ENCODE peak calls at places on chromosomes 6 and 20, in seven cellular contexts. W is ELR; J is psoas muscle; Q is ureter; F is mucosa of descending colon; S is CD8-positive, alpha-beta memory T cell; T is NCI-H774. R is an unnamed sample.

GRCh38 chr6:11309947-11310665 is 77.6 kb upstream of the NEDD9 start:
- DNase-seq in W (no peak), J (no peak), Q (no peak), F (no peak), S (no peak), T (no peak), R (no peak)

GRCh38 chr6:24991748-24992467 is 56.1 kb upstream of the RIPOR2 start:
- DNase-seq in W (peak; percentile 58), J (peak; percentile 68), Q (peak; percentile 52), F (peak; percentile 38), S (peak; percentile 70), T (peak; percentile 49), R (peak; percentile 48)

GRCh38 chr6:41602864-41603608 is 35.2 kb upstream of the MDFI start:
- DNase-seq in W (peak; percentile 85), J (peak; percentile 84), Q (peak; percentile 85), F (peak; percentile 82), S (peak; percentile 63), T (peak; percentile 79), R (peak; percentile 88)

GRCh38 chr20:3276400-3277015 is 37.5 kb upstream of the SLC4A11 start:
- DNase-seq in W (peak; percentile 47), J (no peak), Q (no peak), F (no peak), S (no peak), T (peak; percentile 1), R (no peak)

GRCh38 chr20:48750941-48751620 is 76.7 kb downstream of the PREX1 start:
- DNase-seq in W (no peak), J (peak; percentile 63), Q (no peak), F (peak; percentile 58), S (peak; percentile 56), T (no peak), R (no peak)

GRCh38 chr6:2528156-2528555 is 222.6 kb downstream of the MYLK4 start:
- DNase-seq in W (no peak), J (no peak), Q (no peak), F (no peak), S (no peak), T (no peak), R (no peak)

GRCh38 chr6:4637691-4638433 is 138.3 kb upstream of the CDYL start:
- DNase-seq in W (peak; percentile 89), J (no peak), Q (no peak), F (no peak), S (no peak), T (no peak), R (peak; percentile 53)

GRCh38 chr6:22785036-22785435 is 215.7 kb downstream of the HDGFL1 start:
- DNase-seq in W (no peak), J (no peak), Q (no peak), F (no peak), S (no peak), T (no peak), R (no peak)

GRCh38 chr6:107421696-107422256 is 37.6 kb downstream of the PDSS2 start:
- DNase-seq in W (no peak), J (no peak), Q (no peak), F (no peak), S (no peak), T (no peak), R (no peak)

GRCh38 chr20:63542696-63543095 is 4.9 kb downstream of the SRMS start:
- DNase-seq in W (no peak), J (no peak), Q (no peak), F (no peak), S (no peak), T (no peak), R (no peak)

GRCh38 chr6:94623586-94623985 is 953.7 kb upstream of the MANEA start:
- DNase-seq in W (no peak), J (no peak), Q (no peak), F (no peak), S (no peak), T (no peak), R (no peak)

GRCh38 chr20:61722146-61722678 is 343.5 kb downstream of the TAF4 start:
- DNase-seq in W (no peak), J (no peak), Q (no peak), F (no peak), S (no peak), T (no peak), R (no peak)

GRCh38 chr20:1893721-1894470 is 1.3 kb upstream of the SIRPA start:
- DNase-seq in W (peak; percentile 66), J (no peak), Q (no peak), F (no peak), S (no peak), T (no peak), R (no peak)

GRCh38 chr6:136604928-136605485 is 54.8 kb upstream of the MAP7 start:
- DNase-seq in W (no peak), J (no peak), Q (no peak), F (no peak), S (no peak), T (no peak), R (no peak)

GRCh38 chr6:147132889-147133288 is 71.3 kb upstream of the STXBP5 start:
- DNase-seq in W (no peak), J (no peak), Q (no peak), F (no peak), S (no peak), T (peak; percentile 50), R (no peak)

GRCh38 chr6:15547379-15547778 is 115.4 kb downstream of the DTNBP1 start:
- DNase-seq in W (no peak), J (no peak), Q (no peak), F (no peak), S (no peak), T (no peak), R (no peak)

GRCh38 chr6:53646606-53647005 is 18.9 kb downstream of the KLHL31 start:
- DNase-seq in W (no peak), J (no peak), Q (no peak), F (no peak), S (no peak), T (no peak), R (no peak)

GRCh38 chr6:25027221-25027916 is 91.6 kb upstream of the RIPOR2 start:
- DNase-seq in W (no peak), J (no peak), Q (peak; percentile 42), F (peak; percentile 60), S (peak; percentile 76), T (no peak), R (no peak)

GRCh38 chr20:37303637-37304036 is 14.2 kb downstream of the MANBAL start:
- DNase-seq in W (no peak), J (no peak), Q (no peak), F (peak; percentile 43), S (no peak), T (peak; percentile 8), R (no peak)

GRCh38 chr6:34484899-34485298 is 19.0 kb downstream of the PACSIN1 start:
- DNase-seq in W (peak; percentile 47), J (no peak), Q (no peak), F (no peak), S (peak; percentile 60), T (no peak), R (no peak)

GRCh38 chr6:31476515-31477139 is 21.3 kb upstream of the MICB start:
- DNase-seq in W (no peak), J (no peak), Q (no peak), F (no peak), S (no peak), T (no peak), R (no peak)

GRCh38 chr6:44076366-44077200 is 50.7 kb downstream of the MRPL14 start:
- DNase-seq in W (no peak), J (peak; percentile 85), Q (no peak), F (peak; percentile 71), S (no peak), T (no peak), R (peak; percentile 58)

GRCh38 chr20:63625771-63626423 is 1.0 kb downstream of the GMEB2 start:
- DNase-seq in W (peak; percentile 51), J (no peak), Q (no peak), F (peak; percentile 60), S (no peak), T (no peak), R (peak; percentile 38)

GRCh38 chr6:106903299-106903698 is 71.2 kb downstream of the CD24 start:
- DNase-seq in W (no peak), J (no peak), Q (no peak), F (no peak), S (no peak), T (no peak), R (no peak)

GRCh38 chr6:39166189-39166917 is 51.4 kb upstream of the SAYSD1 start:
- DNase-seq in W (peak; percentile 71), J (peak; percentile 85), Q (peak; percentile 83), F (peak; percentile 92), S (peak; percentile 60), T (peak; percentile 76), R (peak; percentile 78)

R was measured in AG08396.